ENCODE peak calls at places on chromosomes 12 and 14, in four cellular contexts. K is pancreas, F is endothelial cell, T is GM13976. C is an unnamed sample.

GRCh38 chr14:54364555-54365415 is 32.0 kb upstream of the CDKN3 start:
- DNase-seq in K (no peak), T (no peak), F (peak; percentile 22), C (no peak)

GRCh38 chr12:6288235-6288634 is 22.2 kb upstream of the PLEKHG6 start:
- DNase-seq in F (no peak), K (no peak), T (no peak), C (no peak)

GRCh38 chr12:105469701-105470100 is 139.2 kb downstream of the C12orf75 start:
- DNase-seq in F (no peak), T (no peak), K (no peak), C (no peak)

GRCh38 chr12:131676544-131676943 is 34.3 kb upstream of the SFSWAP start:
- DNase-seq in K (no peak), T (no peak), F (no peak), C (no peak)

GRCh38 chr12:55724226-55724939 is 4.2 kb downstream of the RDH5 start:
- DNase-seq in K (no peak), F (peak; percentile 59), T (peak; percentile 78), C (peak; percentile 90)

GRCh38 chr12:44876554-44877275 is 600 bp upstream of the NELL2 start:
- DNase-seq in F (peak; percentile 59), T (peak; percentile 53), K (peak; percentile 20), C (peak; percentile 65)

GRCh38 chr14:64730061-64730440 is 25.8 kb downstream of the PLEKHG3 start:
- DNase-seq in F (no peak), K (no peak), T (no peak), C (no peak)

GRCh38 chr14:35534130-35534883 is at the start of gene INSM2:
- DNase-seq in T (peak; percentile 33), K (no peak), F (peak; percentile 9), C (peak; percentile 15)

GRCh38 chr12:122837306-122838265 is 2.3 kb downstream of the HIP1R start:
- DNase-seq in K (peak; percentile 66), T (no peak), F (no peak), C (no peak)

GRCh38 chr14:32421781-32422180 is 92.7 kb downstream of the AKAP6 start:
- DNase-seq in F (no peak), K (no peak), T (no peak), C (no peak)

GRCh38 chr14:22533057-22533704 is 55.8 kb downstream of the DAD1 start:
- DNase-seq in T (no peak), K (no peak), F (no peak), C (no peak)

GRCh38 chr12:14417717-14418116 is 52.2 kb downstream of the ATF7IP start:
- DNase-seq in K (peak; percentile 43), T (no peak), F (peak; percentile 73), C (peak; percentile 90)

GRCh38 chr12:108117163-108117849 is 11.8 kb upstream of the WSCD2 start:
- DNase-seq in F (no peak), K (no peak), T (no peak), C (no peak)

GRCh38 chr12:116603516-116603915 is 44.3 kb downstream of the MAP1LC3B2 start:
- DNase-seq in K (no peak), F (peak; percentile 7), T (no peak), C (no peak)

GRCh38 chr14:101315802-101316296 is 245.4 kb upstream of the DIO3 start:
- DNase-seq in T (no peak), K (no peak), F (no peak), C (no peak)

GRCh38 chr12:25328082-25328712 is 77.5 kb upstream of the KRAS start:
- DNase-seq in K (peak; percentile 48), T (no peak), F (no peak), C (peak; percentile 12)

GRCh38 chr12:19692091-19692490 is 252.8 kb downstream of the AEBP2 start:
- DNase-seq in F (no peak), T (no peak), K (peak; percentile 29), C (no peak)

GRCh38 chr12:45893240-45893639 is 97.1 kb downstream of the SCAF11 start:
- DNase-seq in F (no peak), K (no peak), T (no peak), C (peak; percentile 11)

GRCh38 chr14:50774542-50775267 is 56.3 kb downstream of the NIN start:
- DNase-seq in K (peak; percentile 49), T (no peak), F (no peak), C (no peak)

GRCh38 chr14:61470261-61470953 is 149.0 kb downstream of the PRKCH start:
- DNase-seq in T (no peak), K (no peak), F (no peak), C (no peak)

GRCh38 chr14:94612580-94613554 is 676 bp downstream of the SERPINA3 start:
- DNase-seq in K (no peak), F (no peak), T (no peak), C (no peak)

GRCh38 chr12:109449845-109450532 is 27.1 kb downstream of the KCTD10 start:
- DNase-seq in K (no peak), F (no peak), T (no peak), C (no peak)

GRCh38 chr12:16112626-16113560 is 164.6 kb downstream of the SLC15A5 start:
- DNase-seq in K (no peak), T (no peak), F (no peak), C (no peak)

GRCh38 chr12:28443337-28443736 is 253.1 kb downstream of the CCDC91 start:
- DNase-seq in T (no peak), K (no peak), F (no peak), C (no peak)

GRCh38 chr12:107235600-107235999 is 142.3 kb upstream of the CRY1 start:
- DNase-seq in F (no peak), T (no peak), K (no peak), C (no peak)

GRCh38 chr12:54213084-54213483 is 24.3 kb upstream of the SMUG1 start:
- DNase-seq in T (no peak), F (no peak), K (no peak), C (no peak)
- TF ChIP-seq CTCF in T (no peak), F (no peak), K (no peak), C (no peak)

DNA sequence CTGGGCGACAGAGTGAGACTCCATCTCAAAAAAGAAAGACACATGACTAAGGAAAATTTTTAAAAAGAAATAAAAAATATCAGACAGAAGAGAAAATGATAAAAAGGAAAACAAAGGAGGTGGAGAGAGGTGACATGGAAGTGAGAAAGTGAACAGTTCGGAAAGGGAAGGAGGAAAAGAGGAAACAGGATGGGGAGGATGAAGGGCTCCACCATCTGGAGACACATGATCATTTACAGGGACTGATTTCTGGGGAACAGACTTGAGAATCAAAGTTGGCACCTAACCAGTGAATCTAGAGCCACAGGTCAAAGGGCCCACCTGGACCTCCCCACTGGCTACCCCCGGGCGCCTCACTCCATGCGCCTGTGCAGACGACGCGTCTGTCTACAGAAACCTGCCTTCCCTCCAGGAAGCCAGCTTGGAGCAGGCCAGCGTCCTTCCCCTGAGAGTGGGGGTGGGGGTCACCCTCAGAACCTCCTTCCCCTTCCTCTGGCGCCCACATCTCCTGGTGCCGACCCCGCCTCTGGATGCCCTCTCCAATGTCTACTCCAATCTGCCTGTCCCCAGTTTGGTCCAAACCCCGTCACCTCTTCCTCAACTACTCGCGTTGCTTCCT is 60.5 kb downstream of the AMN start:
- DNase-seq in T (no peak), K (no peak), F (no peak), C (no peak)
- TF ChIP-seq CTCF in T (no peak), K (no peak), F (no peak), C (no peak)

DNA sequence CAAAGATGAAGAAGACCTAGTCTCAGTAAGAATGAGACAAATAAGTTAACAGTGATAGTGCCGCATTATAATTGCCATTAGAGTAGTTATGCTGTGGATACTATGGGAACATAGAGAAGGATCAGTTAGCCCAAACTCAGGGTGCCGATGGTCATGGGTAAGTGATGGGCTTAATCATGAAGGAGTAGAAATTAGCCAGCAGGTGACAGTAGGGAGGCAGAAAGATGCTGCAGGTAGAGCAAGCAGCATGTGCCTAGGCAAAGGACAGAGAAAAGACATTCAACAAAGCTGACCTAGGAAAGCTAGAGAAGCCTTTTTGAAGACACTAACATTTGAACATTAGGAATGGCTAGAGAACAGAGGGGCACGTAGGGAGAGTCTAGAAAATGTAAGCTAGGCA is 30.6 kb upstream of the PTPRQ start:
- DNase-seq in F (no peak), T (no peak), K (no peak), C (no peak)
- TF ChIP-seq CTCF in F (no peak), T (no peak), K (no peak), C (peak; percentile 21)

GRCh38 chr14:71408362-71409035 is 501.2 kb downstream of the PCNX1 start:
- DNase-seq in T (no peak), F (no peak), K (no peak), C (no peak)

GRCh38 chr14:71399057-71399487 is 491.8 kb downstream of the PCNX1 start:
- DNase-seq in T (peak; percentile 62), K (no peak), F (no peak), C (peak; percentile 39)

GRCh38 chr14:71405676-71406075 is 498.4 kb downstream of the PCNX1 start:
- DNase-seq in T (no peak), K (no peak), F (no peak), C (no peak)

GRCh38 chr14:71400821-71401447 is 493.7 kb downstream of the PCNX1 start:
- DNase-seq in T (no peak), K (no peak), F (no peak), C (no peak)

GRCh38 chr14:71403673-71404072 is 496.4 kb downstream of the PCNX1 start:
- DNase-seq in K (no peak), T (no peak), F (peak; percentile 6), C (peak; percentile 58)
- TF ChIP-seq CTCF in K (no peak), T (no peak), F (no peak), C (peak; percentile 39)

DNA sequence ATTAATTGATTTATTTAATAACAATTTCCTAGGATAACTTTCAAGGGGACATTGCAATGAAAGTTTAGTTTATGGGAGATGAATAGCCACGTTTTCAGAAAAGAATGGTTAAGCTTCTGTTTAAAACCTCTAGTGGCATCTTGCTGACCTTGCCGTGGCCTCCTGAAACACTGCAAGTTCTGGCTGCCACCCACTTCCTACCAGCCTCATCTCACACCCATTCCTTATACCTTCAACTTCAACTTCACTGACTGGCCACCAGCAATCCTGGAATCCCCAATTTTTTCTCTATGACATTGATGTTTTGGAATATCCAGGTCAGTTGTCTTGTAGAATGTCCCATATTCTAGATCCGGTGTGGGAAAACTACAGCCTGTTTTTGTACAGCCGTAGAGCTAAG is 5.2 kb upstream of the HELB start:
- DNase-seq in K (no peak), F (no peak), T (no peak), C (no peak)
- TF ChIP-seq CTCF in K (no peak), F (no peak), T (no peak), C (no peak)

GRCh38 chr12:67427336-67427735 is 158.2 kb downstream of the CAND1 start:
- DNase-seq in F (no peak), K (no peak), T (no peak), C (no peak)

GRCh38 chr12:67433393-67434175 is 164.4 kb downstream of the CAND1 start:
- DNase-seq in K (no peak), F (no peak), T (no peak), C (no peak)

GRCh38 chr12:67431436-67432049 is 162.4 kb downstream of the CAND1 start:
- DNase-seq in K (no peak), F (no peak), T (no peak), C (no peak)

GRCh38 chr12:67428431-67428830 is 159.3 kb downstream of the CAND1 start:
- DNase-seq in T (no peak), F (no peak), K (no peak), C (no peak)

GRCh38 chr12:67430708-67431335 is 161.7 kb downstream of the CAND1 start:
- DNase-seq in F (no peak), T (no peak), K (peak; percentile 38), C (no peak)
- TF ChIP-seq CTCF in F (no peak), T (no peak), K (no peak), C (no peak)